ENCODE peak calls at places on chromosomes 5 and 9, in five cellular contexts. One of them, this sample, is unnamed.
A peak's percentile ranks its signal among the peaks of the same experiment; 100 is the strongest.

GRCh38 chr5:55551298-55551846 is 16.6 kb upstream of the PLPP1 start:
- DNase-seq in SK-N-SH: no peak
- DNase-seq in GM23248: no peak
- DNase-seq in PC-9: no peak
- DNase-seq in OCI-LY7: no peak
- DNase-seq in this sample: no peak

GRCh38 chr5:149937610-149938009 is 7.0 kb downstream of the PDE6A start:
- DNase-seq in SK-N-SH: no peak
- DNase-seq in GM23248: peak; percentile 69
- DNase-seq in PC-9: peak; percentile 37
- DNase-seq in OCI-LY7: no peak
- DNase-seq in this sample: no peak

GRCh38 chr5:36152324-36153298 is 700 bp downstream of the SKP2 start:
- DNase-seq in SK-N-SH: peak; percentile 18
- DNase-seq in GM23248: peak; percentile 48
- DNase-seq in PC-9: no peak
- DNase-seq in OCI-LY7: peak; percentile 20
- DNase-seq in this sample: no peak

GRCh38 chr5:368162-369084 is 46.9 kb downstream of the AHRR start:
- DNase-seq in SK-N-SH: no peak
- DNase-seq in GM23248: no peak
- DNase-seq in PC-9: no peak
- DNase-seq in OCI-LY7: peak; percentile 24
- DNase-seq in this sample: no peak

GRCh38 chr5:139925650-139926640 is 117.2 kb downstream of the NRG2 start:
- DNase-seq in SK-N-SH: no peak
- DNase-seq in GM23248: no peak
- DNase-seq in PC-9: no peak
- DNase-seq in OCI-LY7: no peak
- DNase-seq in this sample: no peak

GRCh38 chr9:16266648-16267276 is 603.7 kb downstream of the BNC2 start:
- DNase-seq in SK-N-SH: no peak
- DNase-seq in GM23248: no peak
- DNase-seq in PC-9: no peak
- DNase-seq in OCI-LY7: no peak
- DNase-seq in this sample: no peak

GRCh38 chr5:175775416-175775815 is 96.0 kb upstream of the CPLX2 start:
- DNase-seq in SK-N-SH: no peak
- DNase-seq in GM23248: no peak
- DNase-seq in PC-9: no peak
- DNase-seq in OCI-LY7: no peak
- DNase-seq in this sample: no peak

GRCh38 chr9:106798021-106798799 is 64.8 kb upstream of the ZNF462 start:
- DNase-seq in SK-N-SH: no peak
- DNase-seq in GM23248: no peak
- DNase-seq in PC-9: no peak
- DNase-seq in OCI-LY7: no peak
- DNase-seq in this sample: no peak

GRCh38 chr5:125367702-125368101 is 621.3 kb upstream of the ZNF608 start:
- DNase-seq in SK-N-SH: no peak
- DNase-seq in GM23248: peak; percentile 57
- DNase-seq in PC-9: no peak
- DNase-seq in OCI-LY7: no peak
- DNase-seq in this sample: no peak

GRCh38 chr5:76439201-76439600 is 36.1 kb downstream of the IQGAP2 start:
- DNase-seq in SK-N-SH: no peak
- DNase-seq in GM23248: no peak
- DNase-seq in PC-9: no peak
- DNase-seq in OCI-LY7: no peak
- DNase-seq in this sample: no peak

GRCh38 chr5:19479562-19479961 is 508.4 kb downstream of the CDH18 start:
- DNase-seq in SK-N-SH: no peak
- DNase-seq in GM23248: no peak
- DNase-seq in PC-9: no peak
- DNase-seq in OCI-LY7: no peak
- DNase-seq in this sample: no peak

GRCh38 chr9:136050706-136051567 is 44.2 kb downstream of the NACC2 start:
- DNase-seq in SK-N-SH: peak; percentile 81
- DNase-seq in GM23248: no peak
- DNase-seq in PC-9: no peak
- DNase-seq in OCI-LY7: no peak
- DNase-seq in this sample: peak; percentile 46

GRCh38 chr9:96189995-96190394 is 112.0 kb downstream of the HSD17B3 start:
- DNase-seq in SK-N-SH: no peak
- DNase-seq in GM23248: no peak
- DNase-seq in PC-9: no peak
- DNase-seq in OCI-LY7: no peak
- DNase-seq in this sample: no peak

GRCh38 chr5:123033157-123033671 is 3.3 kb downstream of the PPIC start:
- DNase-seq in SK-N-SH: no peak
- DNase-seq in GM23248: peak; percentile 6
- DNase-seq in PC-9: no peak
- DNase-seq in OCI-LY7: no peak
- DNase-seq in this sample: no peak

GRCh38 chr5:126594676-126595485 is at the start of gene ALDH7A1:
- DNase-seq in SK-N-SH: peak; percentile 93
- DNase-seq in GM23248: peak; percentile 89
- DNase-seq in PC-9: peak; percentile 91
- DNase-seq in OCI-LY7: no peak
- DNase-seq in this sample: peak; percentile 95

GRCh38 chr9:31119882-31120481 is 1264.5 kb upstream of the ACO1 start:
- DNase-seq in SK-N-SH: peak; percentile 2
- DNase-seq in GM23248: peak; percentile 49
- DNase-seq in PC-9: peak; percentile 4
- DNase-seq in OCI-LY7: peak; percentile 34
- DNase-seq in this sample: peak; percentile 44

GRCh38 chr9:113503613-113504230 is 40.2 kb downstream of the RGS3 start:
- DNase-seq in SK-N-SH: no peak
- DNase-seq in GM23248: no peak
- DNase-seq in PC-9: no peak
- DNase-seq in OCI-LY7: no peak
- DNase-seq in this sample: no peak

GRCh38 chr5:157049605-157050004 is 9.3 kb downstream of the HAVCR1 start:
- DNase-seq in SK-N-SH: no peak
- DNase-seq in GM23248: peak; percentile 40
- DNase-seq in PC-9: no peak
- DNase-seq in OCI-LY7: no peak
- DNase-seq in this sample: peak; percentile 40

GRCh38 chr5:40356248-40356647 is 323.5 kb upstream of the PTGER4 start:
- DNase-seq in SK-N-SH: no peak
- DNase-seq in GM23248: no peak
- DNase-seq in PC-9: no peak
- DNase-seq in OCI-LY7: no peak
- DNase-seq in this sample: no peak

GRCh38 chr9:133895335-133895734 is 96.8 kb downstream of the VAV2 start:
- DNase-seq in SK-N-SH: no peak
- DNase-seq in GM23248: no peak
- DNase-seq in PC-9: no peak
- DNase-seq in OCI-LY7: no peak
- DNase-seq in this sample: no peak

GRCh38 chr5:136149891-136150290 is 17.2 kb downstream of the SMAD5 start:
- DNase-seq in SK-N-SH: no peak
- DNase-seq in GM23248: no peak
- DNase-seq in PC-9: no peak
- DNase-seq in OCI-LY7: no peak
- DNase-seq in this sample: no peak

GRCh38 chr5:79858097-79858723 is 132.9 kb downstream of the MTX3 start:
- DNase-seq in SK-N-SH: peak; percentile 47
- DNase-seq in GM23248: peak; percentile 55
- DNase-seq in PC-9: peak; percentile 65
- DNase-seq in OCI-LY7: peak; percentile 73
- DNase-seq in this sample: peak; percentile 75

GRCh38 chr9:107874591-107875374 is 385.2 kb upstream of the KLF4 start:
- DNase-seq in SK-N-SH: no peak
- DNase-seq in GM23248: peak; percentile 74
- DNase-seq in PC-9: no peak
- DNase-seq in OCI-LY7: peak; percentile 30
- DNase-seq in this sample: no peak

GRCh38 chr5:140270008-140270407 is 32.9 kb downstream of the PFDN1 start:
- DNase-seq in SK-N-SH: no peak
- DNase-seq in GM23248: no peak
- DNase-seq in PC-9: no peak
- DNase-seq in OCI-LY7: no peak
- DNase-seq in this sample: no peak

GRCh38 chr9:108727580-108728056 is 128.2 kb downstream of the ACTL7B start:
- DNase-seq in SK-N-SH: no peak
- DNase-seq in GM23248: peak; percentile 18
- DNase-seq in PC-9: no peak
- DNase-seq in OCI-LY7: no peak
- DNase-seq in this sample: no peak

GRCh38 chr5:123701511-123702200 is 189.7 kb downstream of the CSNK1G3 start:
- DNase-seq in SK-N-SH: no peak
- DNase-seq in GM23248: peak; percentile 6
- DNase-seq in PC-9: no peak
- DNase-seq in OCI-LY7: no peak
- DNase-seq in this sample: no peak

GRCh38 chr5:44294492-44294891 is 94.7 kb downstream of the FGF10 start:
- DNase-seq in SK-N-SH: no peak
- DNase-seq in GM23248: peak; percentile 20
- DNase-seq in PC-9: no peak
- DNase-seq in OCI-LY7: no peak
- DNase-seq in this sample: no peak

DNA sequence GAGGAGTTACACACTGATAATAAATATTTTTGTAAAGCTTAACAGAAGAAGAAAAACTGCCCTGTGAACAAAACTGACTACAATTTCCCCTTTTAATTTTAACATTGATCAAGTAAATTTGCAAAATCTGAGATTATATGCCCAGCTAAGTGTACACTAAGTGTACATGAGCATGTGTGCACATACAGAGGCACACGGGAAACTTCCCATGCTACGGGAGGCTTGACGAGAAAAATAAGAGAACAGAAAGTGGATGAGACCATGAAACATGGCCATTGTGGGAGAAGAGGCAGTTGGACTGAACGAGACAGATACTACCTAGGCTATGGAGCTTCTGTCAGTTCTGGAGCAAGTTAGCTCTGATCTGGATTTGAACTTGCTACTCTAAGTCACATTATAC is 77.2 kb upstream of the ADAMTS16 start:
- DNase-seq in SK-N-SH: no peak
- DNase-seq in GM23248: no peak
- DNase-seq in PC-9: no peak
- DNase-seq in OCI-LY7: no peak
- DNase-seq in this sample: no peak
- H4K20me1 ChIP-seq in SK-N-SH: no peaks in the 10 kb centered on the region
- H4K20me1 ChIP-seq in GM23248: no peaks in the 10 kb centered on the region
- H4K20me1 ChIP-seq in PC-9: no peaks in the 10 kb centered on the region
- H4K20me1 ChIP-seq in OCI-LY7: no peaks in the 10 kb centered on the region
- H4K20me1 ChIP-seq in this sample: no peaks in the 10 kb centered on the region

GRCh38 chr9:82894961-82895902 is 167.7 kb downstream of the RASEF start:
- DNase-seq in SK-N-SH: peak; percentile 41
- DNase-seq in GM23248: no peak
- DNase-seq in PC-9: no peak
- DNase-seq in OCI-LY7: no peak
- DNase-seq in this sample: peak; percentile 26
- H3K9me2 ChIP-seq in SK-N-SH: no peaks in the 10 kb centered on the region
- H3K9me2 ChIP-seq in GM23248: no peaks in the 10 kb centered on the region
- H3K9me2 ChIP-seq in PC-9: no peaks in the 10 kb centered on the region
- H3K9me2 ChIP-seq in OCI-LY7: no peaks in the 10 kb centered on the region
- H3K9me2 ChIP-seq in this sample: no peaks in the 10 kb centered on the region

GRCh38 chr9:89277454-89277853 is 33.5 kb upstream of the CKS2 start:
- DNase-seq in SK-N-SH: no peak
- DNase-seq in GM23248: peak; percentile 13
- DNase-seq in PC-9: no peak
- DNase-seq in OCI-LY7: no peak
- DNase-seq in this sample: no peak
- H4K20me1 ChIP-seq in SK-N-SH: no peaks in the 10 kb centered on the region
- H4K20me1 ChIP-seq in GM23248: no peaks in the 10 kb centered on the region
- H4K20me1 ChIP-seq in PC-9: no peaks in the 10 kb centered on the region
- H4K20me1 ChIP-seq in OCI-LY7: no peaks in the 10 kb centered on the region
- H4K20me1 ChIP-seq in this sample: no peaks in the 10 kb centered on the region

DNA sequence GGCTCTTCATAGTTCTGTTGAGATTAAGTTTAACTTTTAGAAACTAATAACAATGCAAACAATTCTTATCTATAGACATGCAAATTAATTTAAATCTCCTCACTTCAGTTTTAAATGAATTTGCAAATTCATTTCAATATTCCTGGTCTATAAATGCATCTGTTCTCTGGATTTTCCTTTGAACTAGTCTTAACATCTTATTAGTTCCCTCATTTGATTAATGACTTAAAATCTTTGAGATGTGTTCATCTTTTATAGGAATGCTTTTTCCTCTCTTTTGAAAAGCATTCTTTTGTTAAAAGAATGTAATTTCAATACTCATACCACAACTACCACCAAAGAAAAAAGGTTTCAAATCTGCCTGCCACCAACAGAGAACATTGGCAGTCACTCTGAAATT is 169.4 kb downstream of the RASEF start:
- DNase-seq in SK-N-SH: no peak
- DNase-seq in GM23248: no peak
- DNase-seq in PC-9: no peak
- DNase-seq in OCI-LY7: no peak
- DNase-seq in this sample: no peak
- H3K9me2 ChIP-seq in SK-N-SH: no peaks in the 10 kb centered on the region
- H3K9me2 ChIP-seq in GM23248: no peaks in the 10 kb centered on the region
- H3K9me2 ChIP-seq in PC-9: no peaks in the 10 kb centered on the region
- H3K9me2 ChIP-seq in OCI-LY7: no peaks in the 10 kb centered on the region
- H3K9me2 ChIP-seq in this sample: no peaks in the 10 kb centered on the region

DNA sequence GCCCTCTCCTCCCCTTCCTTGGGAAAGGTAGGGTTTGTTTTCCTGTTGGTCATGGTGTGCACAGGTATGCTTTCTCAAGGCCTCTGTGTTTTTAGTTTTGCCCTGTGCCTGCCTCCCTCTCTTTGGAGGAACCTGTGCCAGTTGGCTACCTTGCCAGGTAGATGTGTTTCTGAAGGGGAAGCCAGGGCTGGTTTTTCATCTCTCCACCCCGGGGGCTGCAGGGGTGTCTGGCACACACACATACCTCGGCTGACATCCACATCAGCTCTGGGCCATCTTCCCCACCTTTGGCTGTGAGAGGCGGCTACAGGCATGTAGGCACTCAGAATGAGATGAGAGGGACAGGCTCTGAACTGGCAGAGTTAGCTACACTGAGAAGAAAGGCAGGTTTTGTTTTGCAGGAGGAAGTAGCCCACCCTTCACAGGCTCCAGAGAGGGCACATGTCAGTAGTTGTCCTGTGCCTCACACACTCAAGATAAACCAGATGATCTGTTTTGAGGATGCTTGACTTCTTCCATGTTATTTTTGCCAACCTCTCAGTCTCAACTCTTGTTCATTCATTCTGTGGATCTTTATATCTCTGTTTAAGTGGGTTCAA is 9.7 kb downstream of the RGMB start:
- DNase-seq in SK-N-SH: no peak
- DNase-seq in GM23248: peak; percentile 11
- DNase-seq in PC-9: no peak
- DNase-seq in OCI-LY7: no peak
- DNase-seq in this sample: no peak
- H4K20me1 ChIP-seq in SK-N-SH: peaks cover 100% of the 10 kb centered on the region
- H4K20me1 ChIP-seq in GM23248: peaks cover 87% of the 10 kb centered on the region
- H4K20me1 ChIP-seq in PC-9: peaks cover 18% of the 10 kb centered on the region
- H4K20me1 ChIP-seq in OCI-LY7: peaks cover 9% of the 10 kb centered on the region
- H4K20me1 ChIP-seq in this sample: peaks cover 42% of the 10 kb centered on the region

GRCh38 chr5:116914869-116915504 is 340.4 kb upstream of the SEMA6A start:
- DNase-seq in SK-N-SH: no peak
- DNase-seq in GM23248: no peak
- DNase-seq in PC-9: no peak
- DNase-seq in OCI-LY7: no peak
- DNase-seq in this sample: no peak
- H3K9me2 ChIP-seq in SK-N-SH: no peaks in the 10 kb centered on the region
- H3K9me2 ChIP-seq in GM23248: no peaks in the 10 kb centered on the region
- H3K9me2 ChIP-seq in PC-9: no peaks in the 10 kb centered on the region
- H3K9me2 ChIP-seq in OCI-LY7: no peaks in the 10 kb centered on the region
- H3K9me2 ChIP-seq in this sample: no peaks in the 10 kb centered on the region